ENCODE peak calls at places on chromosomes 7 and 10, in five cellular contexts. B, X, A, G and Z are unnamed samples.

GRCh38 chr7:76089865-76090495 is 42.1 kb downstream of the MDH2 start:
- DNase-seq in B (peak; percentile 60), X (no peak), A (no peak), G (no peak), Z (no peak)

GRCh38 chr7:156163747-156164146 is 351.5 kb upstream of the SHH start:
- DNase-seq in B (no peak), X (no peak), A (no peak), G (no peak), Z (no peak)

GRCh38 chr7:50486512-50486911 is 36.4 kb upstream of the FIGNL1 start:
- DNase-seq in B (no peak), X (no peak), A (no peak), G (no peak), Z (no peak)

GRCh38 chr10:34200355-34200901 is 614.7 kb downstream of the PARD3 start:
- DNase-seq in B (no peak), X (peak; percentile 36), A (no peak), G (no peak), Z (no peak)

GRCh38 chr10:125269716-125270115 is 109.4 kb upstream of the CTBP2 start:
- DNase-seq in B (no peak), X (no peak), A (no peak), G (no peak), Z (no peak)

GRCh38 chr10:11449761-11450160 is 161.7 kb downstream of the USP6NL start:
- DNase-seq in B (no peak), X (no peak), A (no peak), G (no peak), Z (no peak)

GRCh38 chr7:70092314-70093303 is 494.3 kb downstream of the AUTS2 start:
- DNase-seq in B (no peak), X (peak; percentile 5), A (peak; percentile 96), G (no peak), Z (peak; percentile 99)

GRCh38 chr7:79877874-79878465 is 256.7 kb upstream of the GNAI1 start:
- DNase-seq in B (no peak), X (no peak), A (no peak), G (no peak), Z (no peak)

GRCh38 chr7:22468609-22469008 is 31.4 kb downstream of the STEAP1B start:
- DNase-seq in B (no peak), X (no peak), A (no peak), G (no peak), Z (no peak)

GRCh38 chr10:561721-562120 is 127.7 kb downstream of the DIP2C start:
- DNase-seq in B (no peak), X (no peak), A (no peak), G (no peak), Z (no peak)

GRCh38 chr10:127945335-127945734 is 38.4 kb downstream of the PTPRE start:
- DNase-seq in B (peak; percentile 69), X (peak; percentile 57), A (peak; percentile 75), G (peak; percentile 9), Z (peak; percentile 10)

GRCh38 chr7:3141326-3141725 is 97.7 kb upstream of the CARD11 start:
- DNase-seq in B (no peak), X (no peak), A (no peak), G (no peak), Z (no peak)

GRCh38 chr7:17939670-17940301 is 508 bp downstream of the SNX13 start:
- DNase-seq in B (peak; percentile 63), X (peak; percentile 44), A (peak; percentile 58), G (peak; percentile 38), Z (peak; percentile 66)

GRCh38 chr10:3109633-3110032 is 42.3 kb downstream of the PFKP start:
- DNase-seq in B (no peak), X (no peak), A (no peak), G (no peak), Z (no peak)

GRCh38 chr7:113768256-113768847 is 150.5 kb downstream of the PPP1R3A start:
- DNase-seq in B (no peak), X (peak; percentile 1), A (peak; percentile 19), G (no peak), Z (no peak)

GRCh38 chr7:139016931-139017511 is 18.8 kb downstream of the ZC3HAV1L start:
- DNase-seq in B (peak; percentile 58), X (peak; percentile 68), A (peak; percentile 61), G (peak; percentile 35), Z (peak; percentile 85)

GRCh38 chr7:17159500-17160037 is 138.9 kb upstream of the AHR start:
- DNase-seq in B (no peak), X (no peak), A (no peak), G (no peak), Z (no peak)

GRCh38 chr10:36725581-36726520 is 399.5 kb upstream of the ANKRD30A start:
- DNase-seq in B (no peak), X (peak; percentile 42), A (peak; percentile 87), G (no peak), Z (peak; percentile 96)